ENCODE peak calls at places on chromosomes 6 and 20, in eight cellular contexts. One of them, this sample, is unnamed.
A peak's percentile ranks its signal among the peaks of the same experiment; 100 is the strongest.

GRCh38 chr20:21554985-21555384 is 41.1 kb upstream of the NKX2-2 start:
- DNase-seq in AG10803: no peak
- DNase-seq in stomach: no peak
- DNase-seq in AG09309: no peak
- DNase-seq in left lung: no peak
- DNase-seq in ascending aorta: no peak
- DNase-seq in CD8-positive, alpha-beta memory T cell: no peak
- DNase-seq in lower lobe of right lung: no peak
- DNase-seq in this sample: no peak

GRCh38 chr6:40799296-40800020 is 212.3 kb upstream of the LRFN2 start:
- DNase-seq in AG10803: no peak
- DNase-seq in stomach: no peak
- DNase-seq in AG09309: no peak
- DNase-seq in left lung: no peak
- DNase-seq in ascending aorta: no peak
- DNase-seq in CD8-positive, alpha-beta memory T cell: no peak
- DNase-seq in lower lobe of right lung: no peak
- DNase-seq in this sample: no peak

GRCh38 chr6:3808759-3809514 is 40.2 kb upstream of the FAM50B start:
- DNase-seq in AG10803: peak; percentile 96
- DNase-seq in stomach: peak; percentile 55
- DNase-seq in AG09309: peak; percentile 74
- DNase-seq in left lung: no peak
- DNase-seq in ascending aorta: peak; percentile 93
- DNase-seq in CD8-positive, alpha-beta memory T cell: no peak
- DNase-seq in lower lobe of right lung: no peak
- DNase-seq in this sample: peak; percentile 62

GRCh38 chr6:22784611-22785010 is 215.2 kb downstream of the HDGFL1 start:
- DNase-seq in AG10803: no peak
- DNase-seq in stomach: no peak
- DNase-seq in AG09309: no peak
- DNase-seq in left lung: no peak
- DNase-seq in ascending aorta: no peak
- DNase-seq in CD8-positive, alpha-beta memory T cell: no peak
- DNase-seq in lower lobe of right lung: no peak
- DNase-seq in this sample: no peak

GRCh38 chr6:10528170-10528981 is 7.2 kb downstream of the GCNT2 start:
- DNase-seq in AG10803: no peak
- DNase-seq in stomach: peak; percentile 74
- DNase-seq in AG09309: no peak
- DNase-seq in left lung: no peak
- DNase-seq in ascending aorta: peak; percentile 75
- DNase-seq in CD8-positive, alpha-beta memory T cell: no peak
- DNase-seq in lower lobe of right lung: no peak
- DNase-seq in this sample: no peak

GRCh38 chr6:19842030-19842429 is 4.9 kb downstream of the ID4 start:
- DNase-seq in AG10803: no peak
- DNase-seq in stomach: no peak
- DNase-seq in AG09309: no peak
- DNase-seq in left lung: no peak
- DNase-seq in ascending aorta: no peak
- DNase-seq in CD8-positive, alpha-beta memory T cell: no peak
- DNase-seq in lower lobe of right lung: no peak
- DNase-seq in this sample: no peak

GRCh38 chr6:45436544-45437440 is 59.1 kb upstream of the SUPT3H start:
- DNase-seq in AG10803: peak; percentile 67
- DNase-seq in stomach: no peak
- DNase-seq in AG09309: no peak
- DNase-seq in left lung: no peak
- DNase-seq in ascending aorta: no peak
- DNase-seq in CD8-positive, alpha-beta memory T cell: no peak
- DNase-seq in lower lobe of right lung: no peak
- DNase-seq in this sample: no peak

GRCh38 chr6:133423242-133423641 is 182.1 kb downstream of the EYA4 start:
- DNase-seq in AG10803: no peak
- DNase-seq in stomach: no peak
- DNase-seq in AG09309: no peak
- DNase-seq in left lung: no peak
- DNase-seq in ascending aorta: no peak
- DNase-seq in CD8-positive, alpha-beta memory T cell: no peak
- DNase-seq in lower lobe of right lung: no peak
- DNase-seq in this sample: no peak

GRCh38 chr6:135088818-135089809 is 34.5 kb upstream of the HBS1L start:
- DNase-seq in AG10803: peak; percentile 40
- DNase-seq in stomach: no peak
- DNase-seq in AG09309: peak; percentile 11
- DNase-seq in left lung: no peak
- DNase-seq in ascending aorta: no peak
- DNase-seq in CD8-positive, alpha-beta memory T cell: peak; percentile 50
- DNase-seq in lower lobe of right lung: no peak
- DNase-seq in this sample: no peak

GRCh38 chr6:45929421-45930361 is 86.0 kb downstream of the CLIC5 start:
- DNase-seq in AG10803: no peak
- DNase-seq in stomach: no peak
- DNase-seq in AG09309: no peak
- DNase-seq in left lung: peak; percentile 34
- DNase-seq in ascending aorta: no peak
- DNase-seq in CD8-positive, alpha-beta memory T cell: no peak
- DNase-seq in lower lobe of right lung: no peak
- DNase-seq in this sample: no peak

GRCh38 chr6:165956874-165957273 is 210.8 kb downstream of the TBXT start:
- DNase-seq in AG10803: no peak
- DNase-seq in stomach: no peak
- DNase-seq in AG09309: no peak
- DNase-seq in left lung: no peak
- DNase-seq in ascending aorta: no peak
- DNase-seq in CD8-positive, alpha-beta memory T cell: no peak
- DNase-seq in lower lobe of right lung: no peak
- DNase-seq in this sample: no peak

GRCh38 chr20:32743237-32744112 is at the start of gene COMMD7:
- DNase-seq in AG10803: peak; percentile 57
- DNase-seq in stomach: peak; percentile 73
- DNase-seq in AG09309: no peak
- DNase-seq in left lung: peak; percentile 96
- DNase-seq in ascending aorta: peak; percentile 78
- DNase-seq in CD8-positive, alpha-beta memory T cell: peak; percentile 70
- DNase-seq in lower lobe of right lung: peak; percentile 82
- DNase-seq in this sample: no peak

GRCh38 chr20:53738039-53738944 is 144.7 kb upstream of the ZNF217 start:
- DNase-seq in AG10803: peak; percentile 98
- DNase-seq in stomach: peak; percentile 85
- DNase-seq in AG09309: peak; percentile 88
- DNase-seq in left lung: peak; percentile 78
- DNase-seq in ascending aorta: no peak
- DNase-seq in CD8-positive, alpha-beta memory T cell: no peak
- DNase-seq in lower lobe of right lung: peak; percentile 60
- DNase-seq in this sample: no peak

DNA sequence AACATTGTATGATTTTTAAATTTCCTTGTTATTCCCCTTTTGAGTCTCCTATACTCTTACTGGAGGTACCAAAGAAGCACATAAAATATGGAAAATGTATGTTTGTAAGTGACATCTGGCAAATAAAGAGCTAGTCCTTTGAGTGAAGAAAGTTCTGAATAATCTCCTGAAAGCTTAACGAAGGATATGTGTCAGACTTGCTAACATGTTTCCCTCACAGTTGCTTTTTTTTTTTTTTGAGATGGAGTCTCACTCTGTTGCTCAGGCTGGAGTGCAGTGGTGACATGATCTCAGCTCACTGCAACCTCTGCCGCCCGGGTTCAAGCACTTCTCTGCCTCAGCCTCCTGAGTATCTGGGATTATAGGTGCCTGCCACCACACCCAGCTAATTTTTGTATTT is 63.6 kb downstream of the STK4 start:
- DNase-seq in AG10803: no peak
- DNase-seq in stomach: no peak
- DNase-seq in AG09309: no peak
- DNase-seq in left lung: no peak
- DNase-seq in ascending aorta: no peak
- DNase-seq in CD8-positive, alpha-beta memory T cell: no peak
- DNase-seq in lower lobe of right lung: no peak
- DNase-seq in this sample: no peak
- H3K4me3 ChIP-seq in AG10803: no peak overlapping the region
- H3K4me3 ChIP-seq in stomach: no peak overlapping the region
- H3K4me3 ChIP-seq in AG09309: no peak overlapping the region
- H3K4me3 ChIP-seq in left lung: no peak overlapping the region
- H3K4me3 ChIP-seq in ascending aorta: no peak overlapping the region
- H3K4me3 ChIP-seq in CD8-positive, alpha-beta memory T cell: no peak overlapping the region
- H3K4me3 ChIP-seq in lower lobe of right lung: no peak overlapping the region
- H3K4me3 ChIP-seq in this sample: no peak overlapping the region

GRCh38 chr6:170293881-170294755 is 3.2 kb upstream of the DLL1 start:
- DNase-seq in AG10803: no peak
- DNase-seq in stomach: no peak
- DNase-seq in AG09309: no peak
- DNase-seq in left lung: no peak
- DNase-seq in ascending aorta: peak; percentile 38
- DNase-seq in CD8-positive, alpha-beta memory T cell: no peak
- DNase-seq in lower lobe of right lung: no peak
- DNase-seq in this sample: no peak
- H3K4me3 ChIP-seq in AG10803: no peak overlapping the region
- H3K4me3 ChIP-seq in stomach: no peak overlapping the region
- H3K4me3 ChIP-seq in AG09309: no peak overlapping the region
- H3K4me3 ChIP-seq in left lung: no peak overlapping the region
- H3K4me3 ChIP-seq in ascending aorta: no peak overlapping the region
- H3K4me3 ChIP-seq in CD8-positive, alpha-beta memory T cell: peak overlapping the region; percentile 4
- H3K4me3 ChIP-seq in lower lobe of right lung: no peak overlapping the region
- H3K4me3 ChIP-seq in this sample: peak overlapping the region; percentile 22

DNA sequence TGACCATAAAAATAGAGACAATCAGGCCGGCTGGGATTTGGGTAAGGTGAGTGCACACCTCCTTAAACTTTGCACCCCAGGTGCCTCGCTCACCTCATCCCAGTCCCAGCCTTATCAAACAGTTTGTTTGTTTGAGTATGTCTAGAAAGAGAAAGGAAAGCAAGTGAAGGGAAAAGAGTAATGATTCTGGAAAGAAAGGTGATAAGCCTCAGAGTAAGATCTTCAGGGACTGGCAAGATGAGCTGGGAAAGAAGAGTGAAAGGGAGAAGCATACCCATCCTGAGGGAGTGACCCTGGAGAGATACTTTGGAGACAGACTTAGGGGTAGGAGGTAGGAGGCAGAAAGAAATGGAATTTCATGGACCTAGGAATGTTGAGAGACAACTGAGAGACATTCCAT is 1.7 kb downstream of the TAP2 start:
- DNase-seq in AG10803: no peak
- DNase-seq in stomach: no peak
- DNase-seq in AG09309: no peak
- DNase-seq in left lung: no peak
- DNase-seq in ascending aorta: no peak
- DNase-seq in CD8-positive, alpha-beta memory T cell: no peak
- DNase-seq in lower lobe of right lung: no peak
- DNase-seq in this sample: no peak
- H3K4me3 ChIP-seq in AG10803: no peak overlapping the region
- H3K4me3 ChIP-seq in stomach: no peak overlapping the region
- H3K4me3 ChIP-seq in AG09309: no peak overlapping the region
- H3K4me3 ChIP-seq in left lung: no peak overlapping the region
- H3K4me3 ChIP-seq in ascending aorta: no peak overlapping the region
- H3K4me3 ChIP-seq in CD8-positive, alpha-beta memory T cell: no peak overlapping the region
- H3K4me3 ChIP-seq in lower lobe of right lung: no peak overlapping the region
- H3K4me3 ChIP-seq in this sample: no peak overlapping the region

GRCh38 chr6:28657367-28657755 is 131.7 kb downstream of the GPX5 start:
- DNase-seq in AG10803: no peak
- DNase-seq in stomach: no peak
- DNase-seq in AG09309: no peak
- DNase-seq in left lung: no peak
- DNase-seq in ascending aorta: no peak
- DNase-seq in CD8-positive, alpha-beta memory T cell: no peak
- DNase-seq in lower lobe of right lung: no peak
- DNase-seq in this sample: no peak

GRCh38 chr6:28661097-28661713 is 135.5 kb downstream of the GPX5 start:
- DNase-seq in AG10803: no peak
- DNase-seq in stomach: no peak
- DNase-seq in AG09309: no peak
- DNase-seq in left lung: no peak
- DNase-seq in ascending aorta: no peak
- DNase-seq in CD8-positive, alpha-beta memory T cell: no peak
- DNase-seq in lower lobe of right lung: no peak
- DNase-seq in this sample: no peak

GRCh38 chr6:28658475-28659249 is 133.0 kb downstream of the GPX5 start:
- DNase-seq in AG10803: peak; percentile 9
- DNase-seq in stomach: no peak
- DNase-seq in AG09309: no peak
- DNase-seq in left lung: no peak
- DNase-seq in ascending aorta: no peak
- DNase-seq in CD8-positive, alpha-beta memory T cell: no peak
- DNase-seq in lower lobe of right lung: no peak
- DNase-seq in this sample: no peak

GRCh38 chr6:28657756-28658465 is 132.2 kb downstream of the GPX5 start:
- DNase-seq in AG10803: peak; percentile 58
- DNase-seq in stomach: no peak
- DNase-seq in AG09309: no peak
- DNase-seq in left lung: no peak
- DNase-seq in ascending aorta: no peak
- DNase-seq in CD8-positive, alpha-beta memory T cell: no peak
- DNase-seq in lower lobe of right lung: no peak
- DNase-seq in this sample: no peak

GRCh38 chr6:28659250-28659566 is 133.5 kb downstream of the GPX5 start:
- DNase-seq in AG10803: no peak
- DNase-seq in stomach: no peak
- DNase-seq in AG09309: no peak
- DNase-seq in left lung: no peak
- DNase-seq in ascending aorta: no peak
- DNase-seq in CD8-positive, alpha-beta memory T cell: no peak
- DNase-seq in lower lobe of right lung: no peak
- DNase-seq in this sample: no peak
- H3K4me3 ChIP-seq in AG10803: peak overlapping the region; percentile 57
- H3K4me3 ChIP-seq in stomach: peak overlapping the region; percentile 29
- H3K4me3 ChIP-seq in AG09309: peak overlapping the region; percentile 40
- H3K4me3 ChIP-seq in left lung: no peak overlapping the region
- H3K4me3 ChIP-seq in ascending aorta: peak overlapping the region; percentile 48
- H3K4me3 ChIP-seq in CD8-positive, alpha-beta memory T cell: no peak overlapping the region
- H3K4me3 ChIP-seq in lower lobe of right lung: peak overlapping the region; percentile 38
- H3K4me3 ChIP-seq in this sample: peak overlapping the region; percentile 72

DNA sequence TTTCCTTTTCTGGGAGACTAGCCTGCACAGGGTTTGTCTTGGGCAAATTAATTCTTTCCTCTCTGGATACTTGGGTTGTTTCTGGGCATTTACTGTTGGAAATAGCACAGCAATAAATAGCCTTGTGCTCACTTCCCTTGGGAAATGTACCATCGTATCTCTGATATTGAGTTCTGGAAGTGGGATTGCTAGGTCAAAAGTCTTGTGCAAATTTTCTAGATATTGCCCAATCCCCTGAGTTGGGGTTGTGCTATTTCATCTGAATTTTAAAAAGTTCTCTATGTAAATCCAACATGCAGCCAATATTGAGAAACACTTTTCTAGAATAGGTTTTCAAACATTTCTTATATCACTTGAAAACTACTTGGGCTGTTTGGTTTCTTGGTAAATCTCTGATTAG is 64.0 kb upstream of the ELOVL5 start:
- DNase-seq in AG10803: no peak
- DNase-seq in stomach: no peak
- DNase-seq in AG09309: no peak
- DNase-seq in left lung: no peak
- DNase-seq in ascending aorta: no peak
- DNase-seq in CD8-positive, alpha-beta memory T cell: no peak
- DNase-seq in lower lobe of right lung: no peak
- DNase-seq in this sample: no peak
- H3K4me3 ChIP-seq in AG10803: no peak overlapping the region
- H3K4me3 ChIP-seq in stomach: no peak overlapping the region
- H3K4me3 ChIP-seq in AG09309: no peak overlapping the region
- H3K4me3 ChIP-seq in left lung: no peak overlapping the region
- H3K4me3 ChIP-seq in ascending aorta: no peak overlapping the region
- H3K4me3 ChIP-seq in CD8-positive, alpha-beta memory T cell: no peak overlapping the region
- H3K4me3 ChIP-seq in lower lobe of right lung: no peak overlapping the region
- H3K4me3 ChIP-seq in this sample: no peak overlapping the region

This sample was measured in thoracic aorta.